ENCODE peak calls at places on chromosomes 16 and 17, in ten cellular contexts. One of them, this sample, is unnamed.
A peak's percentile ranks its signal among the peaks of the same experiment; 100 is the strongest.

GRCh38 chr16:66878067-66878466 is 2.2 kb upstream of the PDP2 start:
- DNase-seq in CD4-positive, alpha-beta T cell: no peak
- DNase-seq in CD8-positive, alpha-beta T cell: no peak
- DNase-seq in upper lobe of right lung: no peak
- DNase-seq in GM13977: no peak
- DNase-seq in endodermal cell: no peak
- DNase-seq in thoracic aorta: no peak
- DNase-seq in ascending aorta: no peak
- DNase-seq in omental fat pad: no peak
- DNase-seq in RWPE1: no peak
- DNase-seq in this sample: no peak

GRCh38 chr17:77388384-77389306 is 247.9 kb downstream of the SEC14L1 start:
- DNase-seq in CD8-positive, alpha-beta T cell: no peak
- DNase-seq in endodermal cell: no peak
- DNase-seq in ascending aorta: no peak
- DNase-seq in GM13977: no peak
- DNase-seq in RWPE1: no peak
- DNase-seq in omental fat pad: no peak
- DNase-seq in thoracic aorta: no peak
- DNase-seq in CD4-positive, alpha-beta T cell: no peak
- DNase-seq in upper lobe of right lung: no peak
- DNase-seq in this sample: no peak

GRCh38 chr16:49748322-49748721 is 107.6 kb downstream of the ZNF423 start:
- DNase-seq in ascending aorta: no peak
- DNase-seq in omental fat pad: peak; percentile 63
- DNase-seq in endodermal cell: no peak
- DNase-seq in GM13977: no peak
- DNase-seq in CD8-positive, alpha-beta T cell: no peak
- DNase-seq in RWPE1: no peak
- DNase-seq in CD4-positive, alpha-beta T cell: no peak
- DNase-seq in upper lobe of right lung: no peak
- DNase-seq in thoracic aorta: no peak
- DNase-seq in this sample: no peak

GRCh38 chr17:59287887-59288286 is 43.6 kb upstream of the YPEL2 start:
- DNase-seq in CD8-positive, alpha-beta T cell: no peak
- DNase-seq in thoracic aorta: no peak
- DNase-seq in CD4-positive, alpha-beta T cell: no peak
- DNase-seq in upper lobe of right lung: no peak
- DNase-seq in GM13977: no peak
- DNase-seq in RWPE1: no peak
- DNase-seq in ascending aorta: no peak
- DNase-seq in omental fat pad: no peak
- DNase-seq in endodermal cell: no peak
- DNase-seq in this sample: no peak

GRCh38 chr17:7314719-7315569 is at the start of gene GPS2:
- DNase-seq in endodermal cell: peak; percentile 98
- DNase-seq in GM13977: peak; percentile 98
- DNase-seq in CD8-positive, alpha-beta T cell: peak; percentile 93
- DNase-seq in thoracic aorta: peak; percentile 75
- DNase-seq in ascending aorta: peak; percentile 96
- DNase-seq in omental fat pad: peak; percentile 82
- DNase-seq in RWPE1: peak; percentile 90
- DNase-seq in CD4-positive, alpha-beta T cell: peak; percentile 93
- DNase-seq in upper lobe of right lung: peak; percentile 97
- DNase-seq in this sample: peak; percentile 97

GRCh38 chr16:57601801-57602478 is 26.5 kb upstream of the ADGRG1 start:
- DNase-seq in RWPE1: no peak
- DNase-seq in omental fat pad: no peak
- DNase-seq in GM13977: peak; percentile 68
- DNase-seq in thoracic aorta: no peak
- DNase-seq in ascending aorta: peak; percentile 56
- DNase-seq in CD8-positive, alpha-beta T cell: peak; percentile 77
- DNase-seq in upper lobe of right lung: no peak
- DNase-seq in CD4-positive, alpha-beta T cell: no peak
- DNase-seq in endodermal cell: peak; percentile 24
- DNase-seq in this sample: peak; percentile 73

GRCh38 chr16:67551972-67552371 is 10.4 kb upstream of the CTCF start:
- DNase-seq in GM13977: no peak
- DNase-seq in endodermal cell: no peak
- DNase-seq in CD8-positive, alpha-beta T cell: no peak
- DNase-seq in RWPE1: no peak
- DNase-seq in ascending aorta: no peak
- DNase-seq in CD4-positive, alpha-beta T cell: no peak
- DNase-seq in thoracic aorta: no peak
- DNase-seq in upper lobe of right lung: no peak
- DNase-seq in omental fat pad: no peak
- DNase-seq in this sample: no peak

GRCh38 chr17:60817187-60817586 is 139.5 kb downstream of the BCAS3 start:
- DNase-seq in upper lobe of right lung: no peak
- DNase-seq in CD8-positive, alpha-beta T cell: no peak
- DNase-seq in RWPE1: peak; percentile 12
- DNase-seq in ascending aorta: no peak
- DNase-seq in GM13977: no peak
- DNase-seq in thoracic aorta: no peak
- DNase-seq in omental fat pad: no peak
- DNase-seq in CD4-positive, alpha-beta T cell: no peak
- DNase-seq in endodermal cell: no peak
- DNase-seq in this sample: no peak

GRCh38 chr16:30010817-30011504 is at the start of gene DOC2A:
- DNase-seq in CD8-positive, alpha-beta T cell: no peak
- DNase-seq in CD4-positive, alpha-beta T cell: no peak
- DNase-seq in omental fat pad: no peak
- DNase-seq in RWPE1: no peak
- DNase-seq in endodermal cell: peak; percentile 85
- DNase-seq in ascending aorta: no peak
- DNase-seq in GM13977: peak; percentile 73
- DNase-seq in upper lobe of right lung: no peak
- DNase-seq in thoracic aorta: no peak
- DNase-seq in this sample: peak; percentile 72

GRCh38 chr17:61484174-61484573 is 32.0 kb downstream of the TBX4 start:
- DNase-seq in omental fat pad: no peak
- DNase-seq in CD8-positive, alpha-beta T cell: no peak
- DNase-seq in thoracic aorta: no peak
- DNase-seq in upper lobe of right lung: no peak
- DNase-seq in ascending aorta: peak; percentile 28
- DNase-seq in CD4-positive, alpha-beta T cell: no peak
- DNase-seq in RWPE1: no peak
- DNase-seq in GM13977: no peak
- DNase-seq in endodermal cell: no peak
- DNase-seq in this sample: no peak

GRCh38 chr17:71417142-71417541 is 703.7 kb upstream of the SOX9 start:
- DNase-seq in upper lobe of right lung: no peak
- DNase-seq in CD4-positive, alpha-beta T cell: no peak
- DNase-seq in CD8-positive, alpha-beta T cell: no peak
- DNase-seq in RWPE1: no peak
- DNase-seq in ascending aorta: no peak
- DNase-seq in thoracic aorta: no peak
- DNase-seq in GM13977: no peak
- DNase-seq in omental fat pad: no peak
- DNase-seq in endodermal cell: no peak
- DNase-seq in this sample: no peak

GRCh38 chr16:10668322-10669045 is 26.2 kb downstream of the TEKT5 start:
- DNase-seq in ascending aorta: no peak
- DNase-seq in GM13977: peak; percentile 49
- DNase-seq in thoracic aorta: no peak
- DNase-seq in CD8-positive, alpha-beta T cell: no peak
- DNase-seq in RWPE1: peak; percentile 31
- DNase-seq in omental fat pad: no peak
- DNase-seq in CD4-positive, alpha-beta T cell: no peak
- DNase-seq in upper lobe of right lung: no peak
- DNase-seq in endodermal cell: peak; percentile 85
- DNase-seq in this sample: peak; percentile 62

GRCh38 chr16:3179651-3180050 is 8.4 kb upstream of the OR1F1 start:
- DNase-seq in omental fat pad: no peak
- DNase-seq in GM13977: no peak
- DNase-seq in CD8-positive, alpha-beta T cell: no peak
- DNase-seq in endodermal cell: no peak
- DNase-seq in CD4-positive, alpha-beta T cell: no peak
- DNase-seq in thoracic aorta: no peak
- DNase-seq in RWPE1: no peak
- DNase-seq in ascending aorta: no peak
- DNase-seq in upper lobe of right lung: peak; percentile 21
- DNase-seq in this sample: no peak

GRCh38 chr17:17140590-17140980 is 65.5 kb downstream of the PLD6 start:
- DNase-seq in ascending aorta: no peak
- DNase-seq in RWPE1: peak; percentile 49
- DNase-seq in endodermal cell: peak; percentile 66
- DNase-seq in CD4-positive, alpha-beta T cell: no peak
- DNase-seq in CD8-positive, alpha-beta T cell: no peak
- DNase-seq in thoracic aorta: no peak
- DNase-seq in upper lobe of right lung: no peak
- DNase-seq in omental fat pad: no peak
- DNase-seq in GM13977: no peak
- DNase-seq in this sample: no peak

GRCh38 chr16:88753191-88753590 is 31.8 kb downstream of the PIEZO1 start:
- DNase-seq in omental fat pad: no peak
- DNase-seq in GM13977: no peak
- DNase-seq in CD4-positive, alpha-beta T cell: no peak
- DNase-seq in endodermal cell: no peak
- DNase-seq in upper lobe of right lung: no peak
- DNase-seq in thoracic aorta: no peak
- DNase-seq in RWPE1: no peak
- DNase-seq in CD8-positive, alpha-beta T cell: no peak
- DNase-seq in ascending aorta: no peak
- DNase-seq in this sample: no peak
- TF ChIP-seq CTCF in omental fat pad: no peak
- TF ChIP-seq CTCF in GM13977: peak; percentile 27
- TF ChIP-seq CTCF in CD4-positive, alpha-beta T cell: no peak
- TF ChIP-seq CTCF in endodermal cell: peak; percentile 17
- TF ChIP-seq CTCF in upper lobe of right lung: no peak
- TF ChIP-seq CTCF in thoracic aorta: no peak
- TF ChIP-seq CTCF in RWPE1: no peak
- TF ChIP-seq CTCF in CD8-positive, alpha-beta T cell: no peak
- TF ChIP-seq CTCF in ascending aorta: no peak
- TF ChIP-seq CTCF in this sample: no peak

GRCh38 chr16:85347213-85347591 is 234.9 kb upstream of the CIBAR2 start:
- DNase-seq in omental fat pad: no peak
- DNase-seq in thoracic aorta: no peak
- DNase-seq in upper lobe of right lung: no peak
- DNase-seq in CD4-positive, alpha-beta T cell: no peak
- DNase-seq in GM13977: no peak
- DNase-seq in CD8-positive, alpha-beta T cell: no peak
- DNase-seq in RWPE1: no peak
- DNase-seq in endodermal cell: peak; percentile 86
- DNase-seq in ascending aorta: no peak
- DNase-seq in this sample: no peak
- TF ChIP-seq CTCF in omental fat pad: no peak
- TF ChIP-seq CTCF in thoracic aorta: peak; percentile 23
- TF ChIP-seq CTCF in upper lobe of right lung: peak; percentile 44
- TF ChIP-seq CTCF in CD4-positive, alpha-beta T cell: no peak
- TF ChIP-seq CTCF in GM13977: peak; percentile 58
- TF ChIP-seq CTCF in CD8-positive, alpha-beta T cell: no peak
- TF ChIP-seq CTCF in RWPE1: no peak
- TF ChIP-seq CTCF in endodermal cell: peak; percentile 84
- TF ChIP-seq CTCF in ascending aorta: peak; percentile 30
- TF ChIP-seq CTCF in this sample: peak; percentile 32

DNA sequence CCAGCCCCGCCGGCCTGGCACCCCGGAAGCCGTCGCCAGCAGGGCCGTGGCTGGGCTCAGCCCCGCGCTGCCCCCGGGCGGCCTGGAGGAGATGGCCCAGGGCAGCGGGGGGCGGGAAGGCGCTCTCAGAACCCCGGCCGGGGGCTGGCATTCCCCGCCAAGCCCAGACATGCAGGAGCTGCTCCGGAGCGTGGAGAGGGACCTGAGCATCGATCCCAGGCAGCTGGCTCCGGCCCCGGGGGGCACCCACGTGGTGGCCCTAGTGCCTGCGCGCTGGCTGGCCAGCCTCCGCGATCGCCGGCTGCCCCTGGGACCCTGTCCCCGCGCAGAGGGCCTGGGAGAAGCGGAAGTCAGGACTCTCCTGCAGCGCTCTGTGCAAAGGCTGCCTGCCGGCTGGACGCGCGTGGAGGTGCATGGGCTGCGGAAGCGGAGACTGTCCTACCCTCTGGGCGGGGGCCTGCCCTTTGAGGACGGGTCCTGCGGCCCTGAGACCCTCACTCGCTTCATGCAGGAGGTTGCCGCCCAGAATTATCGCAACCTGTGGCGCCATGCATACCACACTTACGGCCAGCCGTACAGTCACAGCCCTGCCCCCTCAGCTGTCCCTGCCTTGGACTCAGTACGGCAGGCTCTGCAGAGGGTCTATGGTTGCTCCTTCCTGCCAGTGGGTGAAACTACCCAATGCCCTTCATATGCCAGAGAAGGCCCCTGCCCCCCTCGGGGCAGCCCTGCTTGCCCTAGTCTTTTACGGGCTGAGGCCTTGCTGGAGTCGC is 551 bp downstream of the WDR81 start:
- DNase-seq in endodermal cell: peak; percentile 82
- DNase-seq in CD8-positive, alpha-beta T cell: no peak
- DNase-seq in RWPE1: peak; percentile 38
- DNase-seq in GM13977: no peak
- DNase-seq in ascending aorta: no peak
- DNase-seq in CD4-positive, alpha-beta T cell: no peak
- DNase-seq in upper lobe of right lung: peak; percentile 81
- DNase-seq in thoracic aorta: no peak
- DNase-seq in omental fat pad: no peak
- DNase-seq in this sample: no peak
- TF ChIP-seq CTCF in endodermal cell: no peak
- TF ChIP-seq CTCF in CD8-positive, alpha-beta T cell: no peak
- TF ChIP-seq CTCF in RWPE1: peak; percentile 29
- TF ChIP-seq CTCF in GM13977: no peak
- TF ChIP-seq CTCF in ascending aorta: peak; percentile 12
- TF ChIP-seq CTCF in CD4-positive, alpha-beta T cell: no peak
- TF ChIP-seq CTCF in upper lobe of right lung: no peak
- TF ChIP-seq CTCF in thoracic aorta: no peak
- TF ChIP-seq CTCF in omental fat pad: no peak
- TF ChIP-seq CTCF in this sample: no peak

GRCh38 chr16:65120811-65121721 is 797 bp downstream of the CDH11 start:
- DNase-seq in CD4-positive, alpha-beta T cell: no peak
- DNase-seq in GM13977: peak; percentile 15
- DNase-seq in thoracic aorta: no peak
- DNase-seq in CD8-positive, alpha-beta T cell: no peak
- DNase-seq in endodermal cell: peak; percentile 80
- DNase-seq in ascending aorta: peak; percentile 68
- DNase-seq in upper lobe of right lung: peak; percentile 65
- DNase-seq in omental fat pad: no peak
- DNase-seq in RWPE1: no peak
- DNase-seq in this sample: peak; percentile 21

GRCh38 chr16:65122724-65122973 is 786 bp upstream of the CDH11 start:
- DNase-seq in CD8-positive, alpha-beta T cell: no peak
- DNase-seq in thoracic aorta: no peak
- DNase-seq in GM13977: peak; percentile 9
- DNase-seq in upper lobe of right lung: no peak
- DNase-seq in ascending aorta: no peak
- DNase-seq in CD4-positive, alpha-beta T cell: no peak
- DNase-seq in omental fat pad: no peak
- DNase-seq in RWPE1: no peak
- DNase-seq in endodermal cell: no peak
- DNase-seq in this sample: no peak

GRCh38 chr16:65123846-65124513 is 2.1 kb upstream of the CDH11 start:
- DNase-seq in RWPE1: no peak
- DNase-seq in endodermal cell: peak; percentile 53
- DNase-seq in CD8-positive, alpha-beta T cell: no peak
- DNase-seq in ascending aorta: no peak
- DNase-seq in upper lobe of right lung: no peak
- DNase-seq in GM13977: peak; percentile 16
- DNase-seq in omental fat pad: no peak
- DNase-seq in thoracic aorta: no peak
- DNase-seq in CD4-positive, alpha-beta T cell: no peak
- DNase-seq in this sample: no peak

GRCh38 chr16:65122974-65123845 is 1.3 kb upstream of the CDH11 start:
- DNase-seq in ascending aorta: peak; percentile 87
- DNase-seq in CD8-positive, alpha-beta T cell: no peak
- DNase-seq in CD4-positive, alpha-beta T cell: no peak
- DNase-seq in GM13977: no peak
- DNase-seq in endodermal cell: peak; percentile 76
- DNase-seq in thoracic aorta: no peak
- DNase-seq in upper lobe of right lung: peak; percentile 73
- DNase-seq in omental fat pad: no peak
- DNase-seq in RWPE1: peak; percentile 16
- DNase-seq in this sample: peak; percentile 22

GRCh38 chr16:65121870-65122723 is at the start of gene CDH11:
- DNase-seq in RWPE1: peak; percentile 50
- DNase-seq in ascending aorta: peak; percentile 85
- DNase-seq in upper lobe of right lung: peak; percentile 68
- DNase-seq in GM13977: peak; percentile 18
- DNase-seq in endodermal cell: peak; percentile 84
- DNase-seq in CD4-positive, alpha-beta T cell: no peak
- DNase-seq in CD8-positive, alpha-beta T cell: no peak
- DNase-seq in thoracic aorta: no peak
- DNase-seq in omental fat pad: no peak
- DNase-seq in this sample: peak; percentile 11
- TF ChIP-seq CTCF in RWPE1: peak; percentile 49
- TF ChIP-seq CTCF in ascending aorta: peak; percentile 75
- TF ChIP-seq CTCF in upper lobe of right lung: peak; percentile 37
- TF ChIP-seq CTCF in GM13977: no peak
- TF ChIP-seq CTCF in endodermal cell: peak; percentile 39
- TF ChIP-seq CTCF in CD4-positive, alpha-beta T cell: no peak
- TF ChIP-seq CTCF in CD8-positive, alpha-beta T cell: no peak
- TF ChIP-seq CTCF in thoracic aorta: peak; percentile 79
- TF ChIP-seq CTCF in omental fat pad: no peak
- TF ChIP-seq CTCF in this sample: no peak

This sample was measured in GM13976.